ENCODE peak calls at places on chromosome 22, in seven cellular contexts. R, H, C, L, K, A and P are unnamed samples.
A peak's percentile ranks its signal among the peaks of the same experiment; 100 is the strongest.

GRCh38 chr22:19204640-19205039 is 26.1 kb upstream of the SLC25A1 start:
- DNase-seq in R (no peak), H (no peak), C (no peak), L (no peak), K (no peak), A (no peak), P (no peak)

GRCh38 chr22:50612168-50612714 is 11.6 kb downstream of the MAPK8IP2 start:
- DNase-seq in R (no peak), H (no peak), C (no peak), L (no peak), K (no peak), A (no peak), P (no peak)

GRCh38 chr22:22071455-22071854 is 88.9 kb upstream of the TOP3B start:
- DNase-seq in R (no peak), H (no peak), C (no peak), L (no peak), K (no peak), A (no peak), P (no peak)

GRCh38 chr22:31093090-31093850 is 12.2 kb downstream of the SMTN start:
- DNase-seq in R (peak; percentile 13), H (peak; percentile 59), C (no peak), L (no peak), K (no peak), A (no peak), P (peak; percentile 81)

GRCh38 chr22:32336185-32336603 is 21.5 kb upstream of the RFPL3 start:
- DNase-seq in R (no peak), H (no peak), C (peak; percentile 48), L (no peak), K (no peak), A (no peak), P (no peak)

GRCh38 chr22:29661355-29661754 is 57.9 kb downstream of the NF2 start:
- DNase-seq in R (no peak), H (no peak), C (no peak), L (peak; percentile 73), K (no peak), A (no peak), P (no peak)

GRCh38 chr22:18078329-18079041 is 695 bp downstream of the PEX26 start:
- DNase-seq in R (peak; percentile 56), H (peak; percentile 59), C (peak; percentile 51), L (peak; percentile 69), K (peak; percentile 39), A (no peak), P (peak; percentile 53)

GRCh38 chr22:45441158-45441557 is 27.7 kb downstream of the RIBC2 start:
- DNase-seq in R (peak; percentile 58), H (peak; percentile 55), C (peak; percentile 84), L (peak; percentile 78), K (peak; percentile 19), A (no peak), P (no peak)

GRCh38 chr22:32079110-32080089 is 36.3 kb downstream of the SLC5A1 start:
- DNase-seq in R (peak; percentile 65), H (peak; percentile 43), C (peak; percentile 91), L (peak; percentile 86), K (no peak), A (peak; percentile 36), P (no peak)

GRCh38 chr22:22408731-22409696 is 99.5 kb downstream of the ZNF280B start:
- DNase-seq in R (no peak), H (peak; percentile 34), C (peak; percentile 57), L (peak; percentile 37), K (peak; percentile 71), A (no peak), P (no peak)

GRCh38 chr22:23399367-23400285 is 180.5 kb downstream of the IGLL1 start:
- DNase-seq in R (no peak), H (no peak), C (no peak), L (no peak), K (no peak), A (no peak), P (no peak)

GRCh38 chr22:20084547-20085413 is 4.7 kb downstream of the DGCR8 start:
- DNase-seq in R (no peak), H (peak; percentile 58), C (peak; percentile 68), L (peak; percentile 27), K (no peak), A (no peak), P (no peak)

GRCh38 chr22:28600546-28601143 is 79.0 kb downstream of the TTC28 start:
- DNase-seq in R (no peak), H (no peak), C (peak; percentile 52), L (peak; percentile 76), K (no peak), A (peak; percentile 30), P (no peak)

GRCh38 chr22:37267128-37267587 is 15.2 kb upstream of the CYTH4 start:
- DNase-seq in R (no peak), H (no peak), C (peak; percentile 64), L (peak; percentile 57), K (peak; percentile 73), A (no peak), P (peak; percentile 70)

GRCh38 chr22:47045691-47046410 is 283.4 kb downstream of the TBC1D22A start:
- DNase-seq in R (no peak), H (peak; percentile 5), C (no peak), L (no peak), K (no peak), A (no peak), P (no peak)

GRCh38 chr22:21568207-21569075 is 927 bp downstream of the UBE2L3 start:
- DNase-seq in R (peak; percentile 42), H (peak; percentile 23), C (peak; percentile 80), L (peak; percentile 74), K (no peak), A (no peak), P (no peak)

GRCh38 chr22:40642316-40642715 is 5.8 kb upstream of the MRTFA start:
- DNase-seq in R (no peak), H (no peak), C (no peak), L (no peak), K (no peak), A (no peak), P (no peak)

GRCh38 chr22:20013382-20013871 is 3.2 kb downstream of the ARVCF start:
- DNase-seq in R (no peak), H (peak; percentile 47), C (peak; percentile 79), L (peak; percentile 48), K (peak; percentile 39), A (no peak), P (peak; percentile 55)

GRCh38 chr22:31870890-31871289 is 73.4 kb upstream of the YWHAH start:
- DNase-seq in R (no peak), H (no peak), C (no peak), L (peak; percentile 81), K (no peak), A (no peak), P (no peak)

GRCh38 chr22:19849800-19850481 is 4.7 kb downstream of the GNB1L start:
- DNase-seq in R (no peak), H (peak; percentile 68), C (peak; percentile 82), L (no peak), K (no peak), A (no peak), P (peak; percentile 88)

GRCh38 chr22:49119551-49119952 is 708.1 kb downstream of the BRD1 start:
- DNase-seq in R (peak; percentile 30), H (no peak), C (peak; percentile 87), L (no peak), K (no peak), A (no peak), P (no peak)

GRCh38 chr22:49124588-49124987 is 703.1 kb downstream of the BRD1 start:
- DNase-seq in R (no peak), H (no peak), C (no peak), L (no peak), K (no peak), A (no peak), P (no peak)

DNA sequence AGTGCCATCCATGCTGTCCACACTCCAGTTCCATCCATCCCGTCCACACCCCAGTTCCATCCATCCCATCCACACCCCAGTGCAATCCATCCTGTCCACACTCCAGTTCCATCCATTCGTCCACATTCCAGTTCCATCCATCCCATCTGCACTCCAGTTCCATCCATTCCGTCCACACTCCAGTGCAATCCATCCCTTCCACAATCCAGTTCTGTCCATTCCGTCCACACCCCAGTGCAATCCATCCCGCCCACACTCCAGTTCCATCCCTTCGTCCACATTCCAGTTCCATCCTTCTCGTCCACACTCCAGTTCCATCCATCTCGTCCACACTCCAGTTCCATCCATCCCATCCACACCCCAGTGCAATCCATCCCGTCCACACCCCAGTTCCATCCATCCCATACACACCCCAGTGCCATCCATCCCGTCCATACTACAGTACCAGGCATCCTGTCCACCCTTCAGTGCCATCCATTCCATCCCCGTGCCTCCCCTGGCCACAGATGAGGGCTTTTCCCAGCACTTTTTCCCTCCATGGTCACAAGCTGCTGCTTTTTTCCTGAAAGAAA is 704.0 kb downstream of the BRD1 start:
- DNase-seq in R (no peak), H (no peak), C (no peak), L (no peak), K (no peak), A (no peak), P (no peak)
- H3K4me3 ChIP-seq in R (no peak overlapping the region), H (no peak overlapping the region), C (no peak overlapping the region), L (no peak overlapping the region), K (no peak overlapping the region), A (no peak overlapping the region), P (no peak overlapping the region)

GRCh38 chr22:39437836-39438704 is 18.7 kb upstream of the MGAT3 start:
- DNase-seq in R (no peak), H (no peak), C (no peak), L (no peak), K (no peak), A (no peak), P (no peak)
- H3K4me3 ChIP-seq in R (no peak overlapping the region), H (no peak overlapping the region), C (no peak overlapping the region), L (no peak overlapping the region), K (peak overlapping the region; percentile 8), A (no peak overlapping the region), P (no peak overlapping the region)

DNA sequence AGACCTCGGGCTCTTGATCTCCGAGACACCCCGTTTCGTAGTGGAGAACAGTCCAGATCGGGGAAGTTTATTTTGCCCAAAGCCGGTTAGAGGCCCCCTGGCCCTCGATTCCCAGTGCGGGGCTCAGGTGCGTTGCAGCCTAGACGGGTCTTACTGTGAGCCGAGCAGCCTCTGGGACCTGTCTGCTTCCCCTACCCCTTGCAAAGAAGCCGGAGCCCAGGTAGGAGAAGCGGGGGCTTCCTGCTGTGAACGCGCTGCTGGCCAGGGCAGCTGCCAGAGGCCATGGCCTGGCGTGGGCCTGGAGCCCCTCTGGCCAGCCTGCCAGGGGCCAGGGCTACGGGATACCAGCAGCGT is 619 bp downstream of the TSPO start:
- DNase-seq in R (no peak), H (no peak), C (peak; percentile 19), L (no peak), K (no peak), A (no peak), P (no peak)
- H3K4me3 ChIP-seq in R (peak overlapping the region; percentile 54), H (peak overlapping the region; percentile 82), C (no peak overlapping the region), L (peak overlapping the region; percentile 97), K (peak overlapping the region; percentile 53), A (peak overlapping the region; percentile 80), P (peak overlapping the region; percentile 92)

GRCh38 chr22:26410398-26410797 is 18.7 kb upstream of the ASPHD2 start:
- DNase-seq in R (no peak), H (no peak), C (no peak), L (no peak), K (no peak), A (no peak), P (no peak)

GRCh38 chr22:26414347-26414746 is 14.7 kb upstream of the ASPHD2 start:
- DNase-seq in R (no peak), H (no peak), C (no peak), L (no peak), K (no peak), A (no peak), P (no peak)

GRCh38 chr22:26404851-26405357 is 24.2 kb upstream of the ASPHD2 start:
- DNase-seq in R (no peak), H (no peak), C (peak; percentile 93), L (peak; percentile 18), K (no peak), A (no peak), P (no peak)

GRCh38 chr22:26406118-26406517 is 22.9 kb upstream of the ASPHD2 start:
- DNase-seq in R (no peak), H (no peak), C (peak; percentile 36), L (peak; percentile 32), K (no peak), A (peak; percentile 1), P (no peak)

GRCh38 chr22:26409705-26410376 is 19.2 kb upstream of the ASPHD2 start:
- DNase-seq in R (no peak), H (no peak), C (no peak), L (no peak), K (no peak), A (no peak), P (no peak)
- H3K4me3 ChIP-seq in R (no peak overlapping the region), H (no peak overlapping the region), C (no peak overlapping the region), L (no peak overlapping the region), K (no peak overlapping the region), A (no peak overlapping the region), P (no peak overlapping the region)